ENCODE peak calls at places on chromosomes 11 and 22, in five cellular contexts. C is pancreas, B is body of pancreas, J is CD14-positive monocyte, E is fibroblast of mammary gland. M is an unnamed sample.

GRCh38 chr22:33853200-33854097 is 66.8 kb downstream of the LARGE1 start:
- DNase-seq in J (no peak), B (peak), E (peak), C (peak), M (peak)

GRCh38 chr22:45972091-45972867 is 4.7 kb downstream of the WNT7B start:
- DNase-seq in E (no peak), J (no peak), B (no peak), C (peak), M (no peak)

GRCh38 chr11:24406389-24406788 is 90.5 kb upstream of the LUZP2 start:
- DNase-seq in E (no peak), C (no peak), B (no peak), J (no peak), M (no peak)

GRCh38 chr22:41052661-41053490 is 39.5 kb upstream of the EP300 start:
- DNase-seq in J (no peak), C (no peak), B (no peak), E (peak), M (no peak)

GRCh38 chr22:24161909-24162308 is 19.4 kb upstream of the SUSD2 start:
- DNase-seq in E (no peak), C (no peak), J (no peak), B (peak), M (no peak)

GRCh38 chr22:49934891-49935557 is 16.6 kb downstream of the CRELD2 start:
- DNase-seq in E (peak), B (peak), J (peak), C (peak), M (no peak)

GRCh38 chr11:30583505-30584280 is 2.5 kb downstream of the MPPED2 start:
- DNase-seq in C (peak), B (peak), J (no peak), E (peak), M (no peak)

GRCh38 chr11:88179141-88179540 is 3.9 kb upstream of the RAB38 start:
- DNase-seq in J (no peak), C (no peak), E (peak), B (no peak), M (no peak)

GRCh38 chr11:93329936-93330445 is 551 bp upstream of the DEUP1 start:
- DNase-seq in C (peak), J (no peak), E (peak), B (peak), M (no peak)

GRCh38 chr11:110473666-110474065 is 43.9 kb downstream of the FDX1 start:
- DNase-seq in B (no peak), C (no peak), E (peak), J (no peak), M (no peak)

GRCh38 chr22:44753189-44754042 is 1.0 kb downstream of the ARHGAP8 start:
- DNase-seq in C (no peak), E (peak), J (no peak), B (peak), M (no peak)

DNA sequence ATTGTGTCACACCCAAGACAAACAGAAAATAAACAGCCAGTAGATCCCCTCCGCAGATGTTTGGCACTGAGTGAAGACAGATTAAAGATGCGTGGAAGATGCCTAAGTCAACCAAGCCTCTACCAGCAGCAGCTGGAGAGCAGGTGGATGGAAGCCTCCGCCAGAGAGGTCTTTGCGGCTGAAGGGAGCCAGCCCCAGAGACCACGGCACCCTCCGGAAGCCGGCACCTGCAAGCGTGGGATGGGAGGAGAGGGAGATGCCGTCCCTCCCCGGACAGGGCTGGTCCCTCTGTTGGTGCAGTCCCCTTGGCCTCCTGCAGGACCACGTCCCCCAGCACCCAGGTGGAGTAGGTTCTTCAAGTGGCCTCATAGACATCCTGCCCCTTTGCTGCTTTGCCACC is 61.2 kb downstream of the RPUSD4 start:
- DNase-seq in E (no peak), B (no peak), J (no peak), C (no peak), M (no peak)
- TF ChIP-seq CTCF in E (no peak), B (no peak), J (no peak), C (no peak), M (no peak)

GRCh38 chr11:71201936-71202597 is 50.3 kb downstream of the SHANK2 start:
- DNase-seq in C (peak), B (no peak), J (no peak), E (no peak), M (no peak)
- TF ChIP-seq CTCF in C (no peak), B (no peak), J (no peak), E (no peak), M (no peak)

DNA sequence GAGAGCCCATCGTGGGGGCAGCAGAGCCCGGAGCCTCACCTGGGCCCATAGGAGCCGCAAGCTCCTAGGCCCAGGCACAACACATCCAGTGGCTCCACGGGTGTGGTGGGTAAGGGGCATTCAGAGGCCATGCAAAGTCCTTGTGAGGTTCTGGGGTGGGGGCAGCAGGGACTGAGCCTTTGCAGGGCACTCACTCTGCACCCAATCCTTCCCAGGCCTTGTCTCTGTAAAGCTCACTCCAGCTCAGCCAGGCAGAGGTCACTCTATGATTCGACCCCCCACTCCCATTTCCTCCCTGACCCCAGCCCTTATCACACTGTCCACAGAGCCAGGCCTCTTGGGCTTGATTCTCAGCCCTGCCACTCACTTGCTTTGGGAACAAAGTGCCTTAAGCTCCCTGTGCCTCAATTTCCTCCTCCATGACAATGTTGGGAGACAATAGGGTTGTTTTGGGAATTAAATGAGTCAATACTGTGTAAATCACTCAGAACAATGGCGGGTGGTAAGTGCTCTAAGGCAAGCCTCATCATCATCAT is 46.6 kb downstream of the LRRC32 start:
- DNase-seq in C (no peak), E (no peak), B (no peak), J (no peak), M (no peak)
- TF ChIP-seq CTCF in C (no peak), E (no peak), B (no peak), J (no peak), M (no peak)

DNA sequence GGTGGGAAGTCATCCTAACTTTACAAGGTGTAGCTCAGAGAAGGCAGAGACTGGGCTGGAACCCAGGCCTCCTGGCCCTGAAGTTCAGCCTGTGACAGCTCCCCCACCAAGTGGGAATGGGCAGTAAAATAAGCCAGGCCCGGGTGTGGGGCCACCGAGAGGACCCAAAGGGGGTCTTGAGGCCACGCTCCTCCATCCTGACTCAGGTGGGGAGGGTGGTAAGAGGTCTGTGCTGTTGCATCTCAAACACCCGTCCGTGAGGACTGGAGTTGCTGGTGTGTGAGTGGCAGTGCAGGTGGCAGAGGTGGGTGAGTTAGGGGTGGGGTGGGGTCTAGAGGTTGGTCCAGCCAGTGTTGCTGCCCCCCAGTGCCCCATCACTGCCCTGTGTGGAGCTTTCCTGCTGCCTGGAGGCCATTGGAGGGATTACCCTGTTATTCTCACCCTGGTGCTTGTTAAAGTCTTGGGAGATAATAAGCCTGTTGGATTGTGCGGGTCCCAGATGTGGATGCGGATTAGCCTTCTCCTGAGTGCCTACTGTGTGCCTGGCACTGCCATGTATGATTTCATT is 12.7 kb downstream of the SERPINH1 start:
- DNase-seq in J (no peak), E (no peak), B (no peak), C (no peak), M (no peak)
- TF ChIP-seq CTCF in J (no peak), E (peak), B (no peak), C (no peak), M (peak)

DNA sequence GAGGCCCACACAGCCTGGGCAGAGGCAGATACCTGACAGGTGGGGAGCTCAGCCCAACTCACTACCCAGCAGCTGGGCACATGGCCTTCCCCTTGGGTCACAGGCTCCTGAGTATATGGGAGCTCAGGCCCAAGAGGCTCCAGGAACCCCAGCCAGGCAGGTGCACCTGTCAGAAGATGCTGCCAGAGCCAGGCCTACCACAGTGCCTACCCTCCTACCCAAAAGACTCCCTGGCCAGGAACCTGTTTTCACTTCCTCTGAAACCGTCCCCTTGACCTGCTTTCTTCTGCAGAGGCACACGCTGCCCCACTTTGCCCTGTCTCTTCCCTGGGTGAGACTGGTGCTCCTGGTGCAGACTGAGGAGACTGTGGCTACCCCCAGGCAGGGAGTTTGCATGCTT is 2.9 kb downstream of the CHID1 start:
- DNase-seq in J (no peak), E (no peak), B (no peak), C (no peak), M (no peak)
- TF ChIP-seq CTCF in J (no peak), E (no peak), B (no peak), C (no peak), M (no peak)

GRCh38 chr11:57426439-57426753 is 525 bp downstream of the SLC43A3 start:
- DNase-seq in J (no peak), B (no peak), E (no peak), C (no peak), M (no peak)

GRCh38 chr11:57426754-57427691 is at the start of gene SLC43A3:
- DNase-seq in C (peak), B (peak), E (peak), J (peak), M (no peak)

GRCh38 chr11:57428643-57429042 is 1.7 kb upstream of the SLC43A3 start:
- DNase-seq in C (no peak), E (no peak), B (no peak), J (no peak), M (no peak)

GRCh38 chr11:57425565-57426438 is 1.1 kb downstream of the SLC43A3 start:
- DNase-seq in C (no peak), B (peak), E (peak), J (no peak), M (no peak)

DNA sequence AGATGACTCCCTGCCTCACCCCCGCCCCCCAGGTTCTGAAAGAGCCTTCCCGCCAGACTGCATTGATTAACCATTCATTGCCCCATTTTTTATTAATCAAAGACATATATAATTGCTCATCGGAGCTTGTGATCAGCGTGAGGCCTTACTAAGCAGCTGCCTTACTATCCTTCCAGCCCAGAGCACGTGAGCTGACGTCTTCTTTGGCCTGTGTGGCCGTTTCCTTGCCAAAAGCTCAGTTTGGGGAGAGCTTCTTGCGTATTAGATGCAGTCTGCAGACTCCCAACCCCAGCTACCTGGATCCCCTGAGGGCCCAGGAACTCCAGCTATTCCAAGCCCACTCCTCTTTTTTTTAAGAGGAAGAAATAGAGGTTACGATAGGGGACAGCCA is 766 bp upstream of the SLC43A3 start:
- DNase-seq in E (peak), J (no peak), B (peak), C (no peak), M (no peak)
- TF ChIP-seq CTCF in E (no peak), J (no peak), B (no peak), C (no peak), M (no peak)